ENCODE peak calls at places on chromosomes 11 and 22, in six cellular contexts. W, E, Z, K, U and I are unnamed samples.

GRCh38 chr11:74611369-74611861 is 19.0 kb downstream of the POLD3 start:
- DNase-seq in Z (no peak), K (no peak), U (no peak), E (peak), W (peak), I (no peak)

GRCh38 chr11:69488543-69488940 is 7.1 kb downstream of the LINC01488 start:
- DNase-seq in E (no peak), K (no peak), W (no peak), Z (no peak), U (no peak), I (no peak)

GRCh38 chr22:38698407-38699094 is 2.2 kb downstream of the JOSD1 start:
- DNase-seq in E (no peak), Z (no peak), K (no peak), U (no peak), W (no peak), I (no peak)

GRCh38 chr11:132942611-132943324 is 589.5 kb downstream of the OPCML start:
- DNase-seq in U (no peak), K (peak), W (no peak), E (no peak), Z (peak), I (no peak)

GRCh38 chr11:130782361-130783221 is 133.7 kb downstream of the SNX19 start:
- DNase-seq in W (no peak), U (no peak), K (no peak), Z (no peak), E (peak), I (no peak)

GRCh38 chr11:68145120-68145866 is 24.1 kb upstream of the CHKA start:
- DNase-seq in Z (no peak), U (no peak), E (no peak), K (no peak), W (no peak), I (no peak)

GRCh38 chr11:120413480-120413879 is 77.3 kb downstream of the ARHGEF12 start:
- DNase-seq in W (no peak), U (no peak), Z (no peak), E (peak), K (no peak), I (no peak)

GRCh38 chr11:123543796-123544195 is 110.6 kb downstream of the SCN3B start:
- DNase-seq in Z (no peak), E (peak), W (no peak), U (no peak), K (no peak), I (no peak)

GRCh38 chr11:82883853-82884252 is 16.4 kb downstream of the PRCP start:
- DNase-seq in Z (no peak), E (no peak), K (no peak), U (no peak), W (no peak), I (no peak)

GRCh38 chr11:111693224-111693937 is 72.8 kb downstream of the PPP2R1B start:
- DNase-seq in E (no peak), Z (no peak), W (no peak), U (no peak), K (no peak), I (no peak)

GRCh38 chr22:20267441-20268288 is 453 bp downstream of the RTN4R start:
- DNase-seq in W (peak), U (no peak), Z (peak), E (no peak), K (peak), I (peak)

GRCh38 chr11:41978951-41979350 is 519.5 kb upstream of the LRRC4C start:
- DNase-seq in E (no peak), Z (no peak), W (no peak), U (no peak), K (no peak), I (no peak)

GRCh38 chr11:76561245-76561644 is 109.3 kb downstream of the LRRC32 start:
- DNase-seq in U (no peak), Z (no peak), E (no peak), W (no peak), K (no peak), I (no peak)

GRCh38 chr11:12528487-12528886 is 145.7 kb upstream of the TEAD1 start:
- DNase-seq in K (no peak), Z (no peak), W (no peak), E (no peak), U (no peak), I (no peak)

GRCh38 chr22:38727530-38728451 is 22.0 kb downstream of the GTPBP1 start:
- DNase-seq in Z (no peak), U (no peak), W (no peak), E (no peak), K (no peak), I (no peak)

GRCh38 chr11:1180171-1180570 is 22.4 kb downstream of the MUC5AC start:
- DNase-seq in K (no peak), E (no peak), U (no peak), Z (no peak), W (no peak), I (no peak)

GRCh38 chr11:111922803-111923202 is 4.1 kb downstream of the C11orf52 start:
- DNase-seq in U (no peak), Z (no peak), K (no peak), W (no peak), E (peak), I (no peak)

GRCh38 chr22:40123387-40123786 is 54.3 kb upstream of the TNRC6B start:
- DNase-seq in E (no peak), Z (no peak), W (no peak), K (no peak), U (no peak), I (no peak)

GRCh38 chr11:125275905-125276634 is 111.5 kb downstream of the PKNOX2 start:
- DNase-seq in U (no peak), Z (no peak), W (no peak), K (no peak), E (peak), I (no peak)

GRCh38 chr11:75453916-75454655 is 21.1 kb upstream of the KLHL35 start:
- DNase-seq in Z (no peak), K (no peak), W (no peak), E (peak), U (no peak), I (no peak)

GRCh38 chr11:96154802-96155520 is 188.0 kb downstream of the MAML2 start:
- DNase-seq in E (peak), Z (no peak), K (no peak), U (no peak), W (no peak), I (no peak)

GRCh38 chr11:39684155-39684554 is 1775.3 kb downstream of the LRRC4C start:
- DNase-seq in Z (no peak), E (no peak), W (no peak), K (no peak), U (no peak), I (no peak)

GRCh38 chr11:117183724-117184349 is 5.3 kb downstream of the SIDT2 start:
- DNase-seq in E (no peak), W (no peak), K (no peak), U (no peak), Z (no peak), I (no peak)

GRCh38 chr22:37326726-37327125 is 44.4 kb downstream of the CYTH4 start:
- DNase-seq in K (no peak), E (no peak), U (no peak), W (no peak), Z (no peak), I (no peak)

GRCh38 chr11:61872935-61873565 is 18.3 kb downstream of the FADS3 start:
- DNase-seq in K (no peak), W (no peak), Z (no peak), U (no peak), E (no peak), I (no peak)

GRCh38 chr11:101003468-101003867 is 126.1 kb downstream of the PGR start:
- DNase-seq in W (no peak), Z (no peak), E (no peak), K (no peak), U (no peak), I (no peak)

GRCh38 chr22:36285017-36285416 is 32.1 kb downstream of the APOL1 start:
- DNase-seq in W (no peak), Z (no peak), U (no peak), E (no peak), K (no peak), I (no peak)

GRCh38 chr11:115765803-115766239 is 261.6 kb upstream of the CADM1 start:
- DNase-seq in U (no peak), Z (no peak), K (no peak), W (no peak), E (no peak), I (no peak)

GRCh38 chr22:24990344-24990905 is 37.9 kb downstream of the KIAA1671 start:
- DNase-seq in Z (no peak), K (no peak), U (no peak), E (no peak), W (no peak), I (no peak)

GRCh38 chr11:103420593-103420992 is 311.4 kb downstream of the DYNC2H1 start:
- DNase-seq in E (peak), W (no peak), U (no peak), Z (no peak), K (no peak), I (no peak)

GRCh38 chr11:67584205-67584880 is 731 bp downstream of the GSTP1 start:
- DNase-seq in E (peak), W (peak), Z (peak), U (peak), K (peak), I (peak)

GRCh38 chr11:112655386-112655785 is 305.8 kb upstream of the NCAM1 start:
- DNase-seq in E (peak), Z (no peak), U (no peak), W (peak), K (no peak), I (no peak)

GRCh38 chr11:125117429-125117828 is 6.0 kb upstream of the TMEM218 start:
- DNase-seq in Z (no peak), E (no peak), K (no peak), W (no peak), U (no peak), I (no peak)

GRCh38 chr22:27318516-27318915 is 483.0 kb downstream of the MN1 start:
- DNase-seq in E (peak), W (peak), U (no peak), Z (no peak), K (no peak), I (no peak)

GRCh38 chr11:21321530-21321929 is 652.1 kb downstream of the NELL1 start:
- DNase-seq in K (no peak), U (no peak), W (peak), E (no peak), Z (no peak), I (no peak)

GRCh38 chr11:106480581-106481185 is 403.2 kb downstream of the AASDHPPT start:
- DNase-seq in U (no peak), E (peak), K (no peak), W (no peak), Z (no peak), I (no peak)

GRCh38 chr22:48744283-48744641 is 1083.4 kb downstream of the BRD1 start:
- DNase-seq in E (no peak), U (no peak), W (no peak), K (no peak), Z (no peak), I (no peak)

GRCh38 chr11:65298131-65298535 is 16.5 kb upstream of the CDC42EP2 start:
- DNase-seq in E (peak), U (no peak), Z (no peak), K (no peak), W (no peak), I (no peak)

GRCh38 chr11:12784445-12784844 is 110.2 kb downstream of the TEAD1 start:
- DNase-seq in E (peak), U (no peak), W (no peak), K (no peak), Z (no peak), I (no peak)

GRCh38 chr11:118524757-118525465 is 2.4 kb upstream of the TTC36 start:
- DNase-seq in Z (no peak), E (no peak), U (no peak), W (no peak), K (no peak), I (no peak)

GRCh38 chr11:118521892-118522311 is 5.4 kb upstream of the TTC36 start:
- DNase-seq in K (no peak), E (no peak), W (no peak), Z (no peak), U (no peak), I (no peak)

GRCh38 chr11:118519549-118519948 is 7.7 kb upstream of the TTC36 start:
- DNase-seq in E (no peak), K (no peak), W (no peak), Z (no peak), U (no peak), I (no peak)

GRCh38 chr11:118524356-118524755 is 2.9 kb upstream of the TTC36 start:
- DNase-seq in W (no peak), Z (no peak), U (no peak), E (no peak), K (no peak), I (no peak)

GRCh38 chr11:118522571-118523072 is 4.7 kb upstream of the TTC36 start:
- DNase-seq in W (peak), Z (peak), U (no peak), E (peak), K (peak), I (no peak)
- TF ChIP-seq CTCF in W (peak), Z (no peak), U (no peak), E (peak), K (no peak), I (peak)

GRCh38 chr11:134727204-134727603 is 315.2 kb upstream of the B3GAT1 start:
- DNase-seq in K (no peak), E (no peak), Z (no peak), W (no peak), U (no peak), I (no peak)
- TF ChIP-seq CTCF in K (no peak), E (no peak), Z (no peak), W (no peak), U (no peak), I (no peak)

DNA sequence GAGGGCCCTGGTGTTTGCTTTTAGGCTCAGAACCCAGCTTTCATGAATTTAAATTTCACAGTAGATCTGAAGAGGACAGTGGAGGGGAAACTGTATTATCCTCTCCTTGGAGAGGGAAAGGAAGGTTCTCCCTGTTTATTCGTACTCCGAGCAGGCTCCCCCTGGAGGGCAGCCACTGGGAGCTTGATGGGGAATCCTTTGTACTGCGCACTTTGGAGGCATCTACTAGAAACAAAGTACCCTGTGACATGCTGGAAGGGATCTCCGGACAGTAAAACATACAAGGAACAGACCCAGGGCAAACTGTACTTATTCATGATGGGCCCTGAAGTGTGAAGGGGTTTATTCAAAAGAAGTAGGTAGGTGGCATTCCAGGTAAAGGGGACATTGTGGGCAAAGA is 27.2 kb downstream of the NAV2 start:
- DNase-seq in K (peak), U (no peak), E (peak), Z (peak), W (peak), I (no peak)
- TF ChIP-seq CTCF in K (no peak), U (no peak), E (peak), Z (peak), W (peak), I (peak)

GRCh38 chr22:23681026-23681809 is 9.6 kb upstream of the RGL4 start:
- DNase-seq in U (no peak), K (no peak), Z (no peak), W (no peak), E (no peak), I (no peak)
- TF ChIP-seq CTCF in U (no peak), K (no peak), Z (no peak), W (no peak), E (no peak), I (no peak)

GRCh38 chr22:50733521-50734342 is 4.3 kb upstream of the ACR start:
- DNase-seq in U (no peak), W (no peak), Z (peak), K (peak), E (no peak), I (no peak)

GRCh38 chr22:50730013-50730891 is 7.8 kb upstream of the ACR start:
- DNase-seq in Z (no peak), U (no peak), W (no peak), E (no peak), K (peak), I (no peak)

GRCh38 chr22:50732681-50733080 is 5.3 kb upstream of the ACR start:
- DNase-seq in Z (peak), E (no peak), W (no peak), K (no peak), U (no peak), I (no peak)

GRCh38 chr22:50730941-50731661 is 6.9 kb upstream of the ACR start:
- DNase-seq in W (no peak), E (no peak), U (no peak), Z (no peak), K (peak), I (no peak)

DNA sequence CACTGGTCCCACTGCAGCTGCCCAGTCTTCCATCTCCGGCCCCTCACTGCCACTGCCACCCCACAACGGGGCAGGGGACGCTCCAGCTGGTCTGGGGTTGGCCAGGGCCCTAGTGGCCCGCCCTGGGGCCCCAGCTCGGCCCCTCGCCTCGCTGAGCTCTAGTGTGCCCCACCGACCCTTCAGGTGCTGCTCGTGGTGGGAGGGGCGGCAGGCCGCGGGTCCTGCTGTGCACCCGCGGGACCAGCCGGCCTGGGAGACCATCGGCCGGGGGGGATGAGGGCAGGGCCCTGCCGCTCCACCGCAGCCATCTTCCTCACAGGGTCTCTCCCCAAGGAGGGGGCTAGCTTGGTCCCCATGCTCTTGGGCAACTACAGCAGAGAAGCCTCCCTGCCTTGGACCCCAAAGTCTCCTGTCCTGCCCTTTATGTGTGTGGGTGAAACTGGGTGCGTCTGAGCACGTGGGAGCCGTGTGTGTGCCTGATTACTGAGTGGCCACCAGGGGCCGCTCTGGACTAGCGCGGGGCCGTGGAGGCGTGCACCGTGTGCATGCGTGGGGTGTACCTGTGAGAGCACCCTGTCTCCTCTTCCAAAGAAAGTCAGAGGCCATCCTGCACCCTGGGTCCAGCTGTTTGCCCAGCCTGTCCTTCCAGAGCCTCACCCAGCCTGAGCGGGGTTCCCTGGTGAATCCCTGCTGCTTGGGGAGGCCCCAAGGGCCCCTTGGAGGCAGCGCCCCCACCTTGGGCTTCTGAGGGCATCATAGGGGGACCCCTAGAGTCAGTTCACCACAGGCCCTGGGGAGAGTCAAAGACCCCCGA is 6.0 kb upstream of the ACR start:
- DNase-seq in W (peak), E (no peak), K (peak), Z (no peak), U (no peak), I (no peak)
- TF ChIP-seq CTCF in W (peak), E (peak), K (peak), Z (peak), U (no peak), I (peak)

GRCh38 chr11:18722293-18722637 is 3.7 kb downstream of the IGSF22 start:
- DNase-seq in U (no peak), K (no peak), W (no peak), Z (no peak), E (no peak), I (no peak)
- TF ChIP-seq CTCF in U (peak), K (no peak), W (no peak), Z (no peak), E (no peak), I (no peak)